ENCODE peak calls at places on chromosome 1, in five cellular contexts. I is psoas muscle, W is tibial artery, X is ovary, J is Peyer's patch. U is an unnamed sample. For H3K4me1, the result is how much of the 10 kb centered on the place peaks cover.

GRCh38 chr1:97093742-97094141 is 372.2 kb downstream of the PTBP2 start:
- DNase-seq in I (no peak), W (no peak), X (no peak), J (no peak), U (no peak)

GRCh38 chr1:179082308-179083030 is 599 bp downstream of the TOR3A start:
- DNase-seq in I (peak), W (no peak), X (peak), J (peak), U (peak)

GRCh38 chr1:216750031-216750627 is 26.9 kb upstream of the ESRRG start:
- DNase-seq in I (no peak), W (no peak), X (no peak), J (peak), U (no peak)

GRCh38 chr1:163035791-163036249 is 33.3 kb upstream of the RGS4 start:
- DNase-seq in I (no peak), W (no peak), X (no peak), J (no peak), U (no peak)

GRCh38 chr1:150841626-150842025 is 33.6 kb upstream of the CTSK start:
- DNase-seq in I (no peak), W (no peak), X (no peak), J (no peak), U (no peak)

GRCh38 chr1:39159224-39160036 is 45.1 kb upstream of the MACF1 start:
- DNase-seq in I (no peak), W (no peak), X (no peak), J (peak), U (peak)

GRCh38 chr1:44035726-44036408 is 4.6 kb upstream of the SLC6A9 start:
- DNase-seq in I (peak), W (peak), X (peak), J (peak), U (no peak)

GRCh38 chr1:87632232-87632631 is 303.6 kb downstream of the LMO4 start:
- DNase-seq in I (no peak), W (no peak), X (no peak), J (no peak), U (no peak)

GRCh38 chr1:39781349-39781715 is 7.3 kb downstream of the BMP8B start:
- DNase-seq in I (no peak), W (no peak), X (no peak), J (no peak), U (no peak)

DNA sequence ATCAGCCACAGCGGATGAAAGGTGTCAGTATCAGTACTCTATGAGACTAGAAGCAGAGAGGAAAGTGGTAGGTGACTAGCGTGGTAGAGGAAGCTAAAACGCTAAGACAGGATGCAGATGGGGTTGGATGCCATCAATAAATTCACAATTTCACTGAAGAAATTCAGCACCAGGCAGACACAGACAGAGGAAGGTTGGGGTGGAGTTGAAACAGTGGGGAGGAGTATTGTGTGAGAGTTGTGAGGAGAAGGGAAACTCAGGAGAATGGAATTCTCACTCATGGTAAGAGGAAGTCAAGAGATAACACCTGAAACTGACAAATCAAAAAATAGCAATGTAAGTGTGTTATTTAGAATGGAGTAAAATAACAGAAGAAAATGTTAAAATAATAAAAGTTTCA is 208.5 kb upstream of the DAB1 start:
- DNase-seq in I (no peak), W (no peak), X (no peak), J (no peak), U (no peak)
- H3K4me1 ChIP-seq in I (under half), W (under half), X (under half), J (under half), U (under half)

GRCh38 chr1:74467786-74468377 is 44.5 kb downstream of the LRRC53 start:
- DNase-seq in I (no peak), W (no peak), X (no peak), J (no peak), U (no peak)

GRCh38 chr1:74470262-74470661 is 42.1 kb downstream of the LRRC53 start:
- DNase-seq in I (no peak), W (no peak), X (no peak), J (no peak), U (no peak)

GRCh38 chr1:74470936-74471335 is 41.5 kb downstream of the LRRC53 start:
- DNase-seq in I (no peak), W (no peak), X (no peak), J (no peak), U (no peak)

GRCh38 chr1:74465193-74465681 is 47.2 kb downstream of the LRRC53 start:
- DNase-seq in I (no peak), W (peak), X (no peak), J (no peak), U (no peak)

DNA sequence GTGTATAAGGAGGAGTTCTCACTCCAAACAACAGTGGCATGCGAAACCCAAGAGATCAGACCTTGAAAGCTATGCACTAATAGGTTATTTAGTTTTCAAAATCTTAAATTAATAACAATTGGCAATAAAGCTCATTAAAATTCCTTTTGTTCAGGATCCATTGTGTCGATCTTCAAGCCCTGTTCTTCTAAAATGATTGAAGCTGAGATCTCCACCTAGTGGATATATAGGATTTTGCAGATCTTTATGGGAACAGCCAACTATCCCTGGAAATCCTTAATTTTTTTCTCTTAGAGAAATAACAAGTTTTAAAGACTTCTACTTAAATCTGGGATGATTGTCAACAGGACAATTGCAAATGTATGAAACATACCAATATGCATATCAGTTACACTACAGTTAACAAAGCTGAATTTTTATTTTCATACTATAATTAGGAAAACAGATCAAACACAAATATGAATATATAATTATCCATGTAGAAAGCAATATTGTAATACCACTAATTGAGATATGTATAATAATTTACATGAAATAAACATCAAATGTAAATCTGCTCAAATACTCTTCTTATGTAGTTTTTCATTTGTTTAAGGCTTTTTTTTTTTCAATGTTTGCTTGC is 43.3 kb downstream of the LRRC53 start:
- DNase-seq in I (no peak), W (no peak), X (no peak), J (no peak), U (no peak)
- TF ChIP-seq CTCF in I (peak), W (peak), X (peak), J (peak), U (peak)

GRCh38 chr1:41735139-41735538 is 183.6 kb downstream of the HIVEP3 start:
- DNase-seq in I (no peak), W (no peak), X (no peak), J (no peak), U (no peak)
- H3K4me1 ChIP-seq in I (under half), W (under half), X (under half), J (under half), U (under half)

DNA sequence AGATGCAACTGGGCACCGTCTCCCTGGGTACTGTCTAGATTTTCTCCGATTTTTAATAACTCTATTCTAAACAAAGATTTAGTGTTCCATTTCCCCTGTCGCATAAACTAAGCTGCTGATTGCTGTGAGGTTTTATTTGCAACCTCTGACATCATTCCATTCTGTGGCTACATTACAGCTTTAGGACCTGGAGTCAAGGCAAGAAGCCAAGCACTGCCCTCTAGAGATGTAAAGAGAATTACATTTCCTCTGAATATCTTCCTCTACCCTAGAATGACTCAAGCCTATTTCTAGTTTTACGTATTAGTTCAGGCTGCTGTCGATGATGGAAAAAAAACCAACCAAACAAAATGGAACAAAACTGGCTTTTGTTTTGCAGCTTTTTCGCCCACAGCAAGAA is 130.2 kb upstream of the MAP1LC3C start:
- DNase-seq in I (no peak), W (no peak), X (no peak), J (no peak), U (no peak)
- TF ChIP-seq CTCF in I (no peak), W (no peak), X (no peak), J (no peak), U (no peak)

GRCh38 chr1:91885716-91886506 is at the start of gene TGFBR3:
- DNase-seq in I (peak), W (peak), X (peak), J (peak), U (peak)
- H3K4me1 ChIP-seq in I (under half), W (under half), X (under half), J (under half), U (under half)

GRCh38 chr1:34884961-34885360 is 25.4 kb upstream of the SMIM12 start:
- DNase-seq in I (no peak), W (peak), X (no peak), J (no peak), U (no peak)
- TF ChIP-seq CTCF in I (no peak), W (no peak), X (no peak), J (no peak), U (no peak)

GRCh38 chr1:91765293-91765692 is 120.7 kb downstream of the TGFBR3 start:
- DNase-seq in I (no peak), W (no peak), X (no peak), J (no peak), U (no peak)
- H3K4me1 ChIP-seq in I (under half), W (under half), X (under half), J (under half), U (under half)

DNA sequence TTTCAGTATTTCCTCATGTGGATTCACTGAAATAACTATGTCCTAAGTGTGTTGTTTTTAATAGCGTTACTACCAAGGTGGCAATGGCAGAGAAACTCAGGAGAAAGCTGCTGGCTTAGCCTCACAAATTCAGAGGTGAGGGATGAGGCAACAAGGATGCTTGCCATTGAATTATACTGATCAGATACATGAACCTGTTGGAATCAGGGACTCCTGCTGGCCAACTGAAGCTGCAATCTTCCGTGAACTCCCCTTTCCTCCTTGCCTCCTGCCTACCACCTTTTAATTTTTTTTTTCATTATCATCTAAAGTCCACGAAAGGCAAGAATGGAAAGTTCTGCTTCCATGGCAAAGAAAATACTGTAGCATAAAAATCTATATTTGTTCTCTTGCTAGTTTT is 254.7 kb downstream of the NFIA start:
- DNase-seq in I (no peak), W (no peak), X (no peak), J (no peak), U (no peak)
- TF ChIP-seq CTCF in I (peak), W (peak), X (no peak), J (no peak), U (no peak)

DNA sequence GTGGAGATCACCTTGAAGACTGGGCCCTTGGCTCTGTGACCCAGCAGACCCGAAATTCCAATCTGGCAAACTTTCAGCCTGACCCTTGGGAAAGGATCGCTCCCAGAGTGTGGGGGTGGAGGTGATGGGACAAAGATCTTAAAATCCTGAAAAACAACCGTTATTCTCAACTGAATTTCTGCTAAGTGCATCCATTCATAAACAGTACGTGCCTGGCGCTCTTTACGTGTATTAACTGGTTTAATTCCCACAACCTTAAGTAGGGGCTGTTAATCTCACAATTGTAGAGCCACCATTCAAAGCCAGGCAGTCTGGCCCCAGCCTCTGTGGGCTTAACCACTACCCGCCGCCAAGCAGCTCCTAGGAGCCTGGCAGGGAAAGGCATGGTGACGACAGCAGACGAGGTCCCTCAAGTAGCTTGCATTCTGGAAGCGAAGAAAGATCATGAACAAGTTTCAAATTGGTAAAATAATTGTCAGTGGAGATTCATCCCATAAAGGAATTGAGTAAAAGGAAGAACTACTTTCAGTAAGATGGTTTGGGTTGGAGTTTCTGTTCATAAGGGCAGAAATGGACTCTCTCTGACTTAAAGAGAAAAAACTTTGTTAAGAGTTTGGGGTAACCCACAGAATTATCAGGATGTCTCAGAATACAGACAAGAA is 11.4 kb upstream of the RGS16 start:
- DNase-seq in I (peak), W (peak), X (peak), J (peak), U (peak)
- H3K4me1 ChIP-seq in I (under half), W (under half), X (under half), J (under half), U (under half)

DNA sequence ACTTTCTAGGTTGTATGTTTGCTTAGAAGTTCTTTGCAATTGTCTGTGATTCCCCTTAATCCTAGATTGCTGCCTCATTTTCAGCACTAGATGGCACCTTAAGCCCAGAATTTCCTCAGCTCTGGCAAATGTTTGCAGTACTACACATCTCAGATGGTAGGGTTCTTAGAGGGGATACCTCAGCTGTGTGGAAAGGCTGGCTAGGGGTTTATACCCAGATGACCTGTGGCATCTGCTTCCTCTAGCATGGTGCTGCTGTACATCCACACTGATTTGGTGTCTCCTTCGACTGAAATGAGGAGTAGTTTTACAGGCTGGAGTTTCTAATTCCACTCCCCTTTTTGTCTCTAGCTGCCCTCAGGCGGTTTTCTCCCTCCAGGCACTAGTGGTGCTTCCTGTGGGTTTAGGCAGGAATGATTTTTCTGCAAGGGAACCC is 23.5 kb downstream of the ASB17 start:
- DNase-seq in I (no peak), W (no peak), X (no peak), J (no peak), U (no peak)
- TF ChIP-seq CTCF in I (no peak), W (no peak), X (no peak), J (no peak), U (no peak)